ENCODE peak calls at places on chromosomes 1 and 21, in six cellular contexts. S is GOT3; P is activated T-cell treated with anti-CD3 and anti-CD28 coated beads for 24 hours; J is activated T-helper 9 cell treated with anti-CD3 and anti-CD28 coated beads, Interleukin-2, amount 50 U/mL, for 16 hours; Q is stromal cell of bone marrow; C is NCI-H345. H is an unnamed sample.

GRCh38 chr1:43541721-43542401 is 11.2 kb downstream of the PTPRF start:
- DNase-seq in P (no peak), J (no peak), Q (no peak), C (no peak), S (no peak), H (no peak)

GRCh38 chr1:208007938-208008342 is 97.0 kb upstream of the CD34 start:
- DNase-seq in Q (peak; percentile 67), P (no peak), C (no peak), S (no peak), J (no peak), H (no peak)

GRCh38 chr1:51518033-51518729 is 885 bp downstream of the EPS15 start:
- DNase-seq in S (no peak), P (peak; percentile 17), J (peak; percentile 23), C (peak; percentile 63), Q (no peak), H (peak; percentile 78)

GRCh38 chr1:41504126-41505035 is 19.9 kb upstream of the EDN2 start:
- DNase-seq in Q (no peak), J (no peak), P (no peak), C (peak; percentile 70), S (no peak), H (peak; percentile 92)

GRCh38 chr1:204314209-204314892 is 45.4 kb downstream of the PLEKHA6 start:
- DNase-seq in J (no peak), S (no peak), P (no peak), Q (no peak), C (peak; percentile 83), H (peak; percentile 45)

GRCh38 chr1:59272507-59272906 is 24.4 kb upstream of the FGGY start:
- DNase-seq in Q (peak; percentile 80), P (no peak), S (no peak), J (no peak), C (no peak), H (no peak)

GRCh38 chr1:185241127-185241526 is 75.9 kb downstream of the IVNS1ABP start:
- DNase-seq in J (no peak), Q (no peak), C (no peak), P (no peak), S (no peak), H (no peak)

GRCh38 chr1:226329237-226329636 is 20.3 kb upstream of the LIN9 start:
- DNase-seq in C (no peak), S (no peak), J (no peak), P (no peak), Q (no peak), H (no peak)

GRCh38 chr1:198909973-198910372 is 271.1 kb downstream of the PTPRC start:
- DNase-seq in J (no peak), S (no peak), C (no peak), Q (no peak), P (no peak), H (no peak)

GRCh38 chr1:26991310-26992116 is 2.0 kb upstream of the TRNP1 start:
- DNase-seq in Q (no peak), J (no peak), P (no peak), S (no peak), C (no peak), H (no peak)

GRCh38 chr1:52727114-52727586 is 897 bp downstream of the ZYG11B start:
- DNase-seq in P (no peak), Q (no peak), S (no peak), C (no peak), J (peak; percentile 1), H (no peak)

GRCh38 chr1:87928623-87929022 is 599.9 kb downstream of the LMO4 start:
- DNase-seq in Q (no peak), S (no peak), J (no peak), P (no peak), C (no peak), H (no peak)

GRCh38 chr1:175188936-175189335 is 3.6 kb downstream of the KIAA0040 start:
- DNase-seq in S (no peak), P (peak; percentile 47), Q (no peak), J (peak; percentile 32), C (no peak), H (no peak)

GRCh38 chr1:30675761-30676160 is 47.6 kb downstream of the MATN1 start:
- DNase-seq in Q (peak; percentile 87), P (no peak), J (no peak), C (no peak), S (no peak), H (no peak)

GRCh38 chr1:4270651-4271337 is 370.7 kb upstream of the C1orf174 start:
- DNase-seq in S (no peak), Q (no peak), C (no peak), J (no peak), P (no peak), H (no peak)

GRCh38 chr1:41538741-41539415 is 54.4 kb upstream of the EDN2 start:
- DNase-seq in S (no peak), P (no peak), Q (no peak), J (no peak), C (no peak), H (no peak)

GRCh38 chr21:36980280-36981048 is 14.0 kb upstream of the HLCS start:
- DNase-seq in J (no peak), P (no peak), Q (no peak), S (no peak), C (peak; percentile 58), H (no peak)

GRCh38 chr1:221567859-221568507 is 173.9 kb downstream of the DUSP10 start:
- DNase-seq in C (peak; percentile 19), P (no peak), S (no peak), Q (no peak), J (no peak), H (peak; percentile 14)

GRCh38 chr1:230028602-230029223 is 38.3 kb upstream of the GALNT2 start:
- DNase-seq in P (no peak), J (no peak), C (no peak), S (no peak), Q (no peak), H (no peak)

GRCh38 chr1:109815809-109816791 is 52.4 kb upstream of the EPS8L3 start:
- DNase-seq in C (peak; percentile 23), Q (no peak), S (no peak), J (no peak), P (no peak), H (no peak)

GRCh38 chr1:56934400-56935080 is 31.3 kb downstream of the C8B start:
- DNase-seq in J (no peak), P (no peak), S (no peak), Q (peak; percentile 81), C (no peak), H (no peak)

GRCh38 chr1:99565606-99566289 is 80.2 kb upstream of the PALMD start:
- DNase-seq in C (no peak), S (no peak), Q (no peak), J (no peak), P (no peak), H (no peak)

GRCh38 chr1:113912594-113913311 is 7.6 kb downstream of the DCLRE1B start:
- DNase-seq in J (no peak), P (no peak), S (no peak), C (no peak), Q (no peak), H (no peak)

GRCh38 chr1:1305300-1306069 is 2.2 kb downstream of the ACAP3 start:
- DNase-seq in Q (peak; percentile 55), P (peak; percentile 56), J (peak; percentile 41), C (peak; percentile 34), S (no peak), H (peak; percentile 83)

GRCh38 chr1:236997882-236998281 is 6.4 kb downstream of the MT1HL1 start:
- DNase-seq in Q (no peak), J (no peak), S (no peak), C (peak; percentile 75), P (no peak), H (no peak)

GRCh38 chr1:84756455-84757082 is 66.3 kb upstream of the SSX2IP start:
- DNase-seq in S (no peak), P (no peak), C (no peak), J (no peak), Q (no peak), H (no peak)

H was measured in SW480.